ENCODE peak calls at places on chromosomes 7 and 10, in five cellular contexts. U is brain microvascular endothelial cell, Z is pancreas, L is lower lobe of right lung, M is Panc1. C is an unnamed sample.
A peak's percentile ranks its signal among the peaks of the same experiment; 100 is the strongest.

GRCh38 chr10:86439544-86439943 is 72.9 kb upstream of the GRID1 start:
- DNase-seq in U (peak; percentile 98), Z (no peak), L (peak; percentile 81), M (no peak), C (no peak)

GRCh38 chr7:89680161-89680560 is 474.1 kb upstream of the STEAP1 start:
- DNase-seq in U (no peak), Z (no peak), L (no peak), M (no peak), C (no peak)

GRCh38 chr7:47931788-47932425 is 16.4 kb downstream of the PKD1L1 start:
- DNase-seq in U (peak; percentile 38), Z (no peak), L (no peak), M (no peak), C (no peak)

GRCh38 chr7:88243345-88243909 is 23.6 kb upstream of the SRI start:
- DNase-seq in U (peak; percentile 54), Z (no peak), L (no peak), M (peak; percentile 48), C (peak; percentile 35)

GRCh38 chr7:73521636-73522080 is 435 bp downstream of the BAZ1B start:
- DNase-seq in U (no peak), Z (peak; percentile 85), L (no peak), M (no peak), C (no peak)

GRCh38 chr7:95976369-95976768 is 204.0 kb downstream of the DYNC1I1 start:
- DNase-seq in U (no peak), Z (no peak), L (no peak), M (no peak), C (no peak)

GRCh38 chr7:142436601-142437000 is 178.7 kb upstream of the PRSS58 start:
- DNase-seq in U (no peak), Z (no peak), L (no peak), M (no peak), C (no peak)

GRCh38 chr10:499991-500390 is 189.5 kb downstream of the DIP2C start:
- DNase-seq in U (no peak), Z (peak; percentile 30), L (peak; percentile 32), M (no peak), C (no peak)

GRCh38 chr7:11751807-11752389 is 80.1 kb downstream of the THSD7A start:
- DNase-seq in U (no peak), Z (no peak), L (no peak), M (no peak), C (no peak)

GRCh38 chr7:23593706-23594105 is 3.5 kb upstream of the CCDC126 start:
- DNase-seq in U (no peak), Z (no peak), L (no peak), M (no peak), C (no peak)

GRCh38 chr10:59593768-59594167 is 115.9 kb downstream of the SLC16A9 start:
- DNase-seq in U (no peak), Z (no peak), L (no peak), M (no peak), C (no peak)

GRCh38 chr10:59589721-59590120 is 119.9 kb downstream of the SLC16A9 start:
- DNase-seq in U (no peak), Z (no peak), L (no peak), M (no peak), C (no peak)

DNA sequence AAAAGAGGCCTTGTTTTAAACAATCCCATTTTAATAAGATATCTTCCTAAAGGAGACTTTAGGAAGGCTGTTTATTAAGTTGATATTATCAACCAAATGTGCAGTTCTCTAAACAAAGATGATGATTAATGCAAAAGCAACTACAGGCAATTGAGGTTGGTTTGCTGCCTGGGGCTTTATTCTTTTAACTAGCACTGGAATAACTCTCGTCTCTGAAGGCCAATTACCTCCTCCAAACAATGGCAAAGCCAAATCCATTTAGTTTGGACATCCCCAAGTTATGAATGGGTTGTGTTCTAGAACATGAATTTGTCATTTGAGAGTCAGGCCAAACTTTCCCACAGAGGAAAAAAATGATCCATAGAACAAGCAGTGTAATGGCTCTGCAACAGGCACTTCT is 114.1 kb downstream of the SLC16A9 start:
- DNase-seq in U (no peak), Z (no peak), L (no peak), M (no peak), C (no peak)
- H3K36me3 ChIP-seq in U (no peaks in the 10 kb centered on the region), Z (no peaks in the 10 kb centered on the region), L (no peaks in the 10 kb centered on the region), M (no peaks in the 10 kb centered on the region), C (no peaks in the 10 kb centered on the region)

DNA sequence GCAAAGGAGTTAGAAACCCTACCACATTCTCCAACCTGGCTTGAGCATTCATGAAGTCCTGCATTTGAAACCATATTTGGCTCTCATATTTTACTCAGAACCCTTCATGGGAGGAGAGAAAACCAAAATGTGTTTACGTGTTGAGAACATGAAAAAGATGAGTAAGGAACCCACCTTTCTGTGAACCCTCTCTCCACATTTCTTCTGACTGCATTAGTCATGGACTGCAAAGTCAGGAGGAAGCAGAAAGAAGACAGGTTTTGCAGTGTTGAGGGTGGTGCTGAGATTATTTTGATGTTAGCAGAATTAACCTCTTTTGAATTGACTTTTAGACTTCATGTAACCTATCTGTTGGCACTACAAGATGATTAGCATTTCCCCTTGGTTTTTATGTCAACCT is 4.9 kb downstream of the IFIT1B start:
- DNase-seq in U (no peak), Z (no peak), L (no peak), M (no peak), C (no peak)
- H3K36me3 ChIP-seq in U (no peaks in the 10 kb centered on the region), Z (no peaks in the 10 kb centered on the region), L (no peaks in the 10 kb centered on the region), M (no peaks in the 10 kb centered on the region), C (no peaks in the 10 kb centered on the region)

GRCh38 chr7:37142943-37143342 is 305.7 kb downstream of the ELMO1 start:
- DNase-seq in U (no peak), Z (no peak), L (no peak), M (no peak), C (no peak)
- H3K36me3 ChIP-seq in U (no peaks in the 10 kb centered on the region), Z (no peaks in the 10 kb centered on the region), L (no peaks in the 10 kb centered on the region), M (no peaks in the 10 kb centered on the region), C (no peaks in the 10 kb centered on the region)

GRCh38 chr7:2220506-2220905 is 12.2 kb downstream of the MAD1L1 start:
- DNase-seq in U (no peak), Z (no peak), L (no peak), M (no peak), C (no peak)

GRCh38 chr7:2223321-2223720 is 9.4 kb downstream of the MAD1L1 start:
- DNase-seq in U (no peak), Z (no peak), L (no peak), M (no peak), C (no peak)

GRCh38 chr7:2220954-2221353 is 11.8 kb downstream of the MAD1L1 start:
- DNase-seq in U (no peak), Z (no peak), L (no peak), M (no peak), C (no peak)

GRCh38 chr7:2224491-2224928 is 8.2 kb downstream of the MAD1L1 start:
- DNase-seq in U (no peak), Z (no peak), L (no peak), M (no peak), C (no peak)

GRCh38 chr7:2222516-2222915 is 10.2 kb downstream of the MAD1L1 start:
- DNase-seq in U (no peak), Z (no peak), L (no peak), M (no peak), C (no peak)
- H3K36me3 ChIP-seq in U (peaks cover 19% of the 10 kb centered on the region), Z (no peaks in the 10 kb centered on the region), L (peaks cover 89% of the 10 kb centered on the region), M (peaks cover 2% of the 10 kb centered on the region), C (peaks cover 38% of the 10 kb centered on the region)

GRCh38 chr7:99030951-99031350 is 113.0 kb downstream of the SMURF1 start:
- DNase-seq in U (peak; percentile 18), Z (no peak), L (no peak), M (no peak), C (no peak)
- H3K36me3 ChIP-seq in U (peaks cover 69% of the 10 kb centered on the region), Z (peaks cover 2% of the 10 kb centered on the region), L (peaks cover 85% of the 10 kb centered on the region), M (peaks cover 14% of the 10 kb centered on the region), C (peaks cover 34% of the 10 kb centered on the region)

DNA sequence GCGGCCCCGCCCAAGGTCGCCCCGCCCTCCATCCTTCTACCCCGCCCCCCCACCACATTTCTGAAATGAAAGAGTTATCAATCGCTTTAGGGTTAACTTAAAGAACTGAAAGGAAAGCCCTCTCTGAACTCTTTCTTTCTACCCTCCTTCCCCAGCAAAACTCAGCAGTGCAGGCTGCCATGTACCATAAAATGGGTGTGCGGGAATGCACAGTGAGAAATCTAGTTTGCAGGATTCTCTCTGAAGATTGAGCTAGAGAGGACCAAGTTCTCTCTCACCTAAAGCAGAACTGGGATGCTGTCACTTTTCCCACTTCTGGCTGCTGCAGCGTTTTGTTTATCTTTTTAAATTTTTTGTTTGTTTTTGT is 151.6 kb upstream of the YAE1 start:
- DNase-seq in U (no peak), Z (no peak), L (no peak), M (no peak), C (no peak)
- H3K36me3 ChIP-seq in U (no peaks in the 10 kb centered on the region), Z (no peaks in the 10 kb centered on the region), L (no peaks in the 10 kb centered on the region), M (no peaks in the 10 kb centered on the region), C (no peaks in the 10 kb centered on the region)

DNA sequence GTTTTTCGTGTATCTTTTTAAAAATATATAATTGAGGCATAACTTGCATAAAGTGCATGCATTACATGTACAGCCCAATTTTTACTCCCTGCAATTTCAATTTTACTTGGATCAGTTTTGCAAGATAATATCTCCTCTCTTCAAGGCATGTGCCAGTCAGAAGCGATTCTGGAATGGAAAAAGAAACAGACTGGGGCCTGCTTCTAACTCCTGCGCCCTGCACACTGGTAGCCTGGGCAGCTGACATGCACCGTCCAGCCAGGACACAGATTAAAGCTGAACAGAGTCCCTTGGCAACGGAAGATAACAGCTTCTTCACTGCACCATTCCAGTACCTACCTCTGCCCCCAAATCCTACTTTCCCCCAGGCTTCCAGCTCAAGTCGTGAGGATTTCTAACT is 182.1 kb downstream of the FAM107B start:
- DNase-seq in U (no peak), Z (no peak), L (no peak), M (no peak), C (no peak)
- H3K36me3 ChIP-seq in U (no peaks in the 10 kb centered on the region), Z (no peaks in the 10 kb centered on the region), L (peaks cover 4% of the 10 kb centered on the region), M (no peaks in the 10 kb centered on the region), C (no peaks in the 10 kb centered on the region)

GRCh38 chr10:32239770-32240169 is 107.2 kb downstream of the EPC1 start:
- DNase-seq in U (peak; percentile 31), Z (no peak), L (no peak), M (no peak), C (no peak)
- H3K36me3 ChIP-seq in U (no peaks in the 10 kb centered on the region), Z (no peaks in the 10 kb centered on the region), L (no peaks in the 10 kb centered on the region), M (no peaks in the 10 kb centered on the region), C (no peaks in the 10 kb centered on the region)

GRCh38 chr10:120110196-120110595 is 217.7 kb downstream of the SEC23IP start:
- DNase-seq in U (no peak), Z (no peak), L (no peak), M (no peak), C (no peak)

GRCh38 chr10:120115959-120116358 is 223.4 kb downstream of the SEC23IP start:
- DNase-seq in U (no peak), Z (no peak), L (no peak), M (no peak), C (no peak)

GRCh38 chr10:120108941-120109340 is 216.4 kb downstream of the SEC23IP start:
- DNase-seq in U (no peak), Z (no peak), L (no peak), M (no peak), C (no peak)

DNA sequence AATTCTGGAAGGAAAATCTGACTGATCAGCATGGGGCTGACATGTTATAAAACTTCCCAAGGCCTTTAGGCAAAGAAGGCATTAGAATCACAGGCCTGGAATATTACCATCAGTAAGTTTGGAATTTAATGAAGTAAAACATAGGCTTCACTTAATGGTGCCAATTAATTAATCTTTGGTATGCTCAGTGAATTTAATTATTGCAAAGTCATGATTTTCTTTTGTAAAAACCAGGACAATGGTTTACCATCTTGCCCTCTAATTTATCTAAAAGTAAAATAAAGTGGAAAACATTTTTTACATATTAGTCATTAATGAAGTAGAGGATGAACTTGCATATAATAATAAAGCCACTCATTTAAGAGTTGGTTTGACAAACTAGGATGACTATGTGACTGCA is 220.3 kb downstream of the SEC23IP start:
- DNase-seq in U (no peak), Z (no peak), L (no peak), M (no peak), C (no peak)
- H3K36me3 ChIP-seq in U (no peaks in the 10 kb centered on the region), Z (no peaks in the 10 kb centered on the region), L (no peaks in the 10 kb centered on the region), M (no peaks in the 10 kb centered on the region), C (no peaks in the 10 kb centered on the region)

C was measured in iPS DF 6.9.